ENCODE peak calls at places on chromosomes 12 and 14, in nine cellular contexts. One of them, this sample, is unnamed.

GRCh38 chr12:111359231-111359913 is 9.5 kb downstream of the PHETA1 start:
- DNase-seq in uterus: no peak
- DNase-seq in breast epithelium: no peak
- DNase-seq in HCT116: no peak
- DNase-seq in H9: no peak
- DNase-seq in neuronal stem cell: no peak
- DNase-seq in A549: no peak
- DNase-seq in left ventricle myocardium inferior: no peak
- DNase-seq in cardiac muscle cell: no peak
- DNase-seq in this sample: no peak

GRCh38 chr12:88227871-88228270 is 85.8 kb downstream of the TMTC3 start:
- DNase-seq in uterus: no peak
- DNase-seq in H9: no peak
- DNase-seq in cardiac muscle cell: no peak
- DNase-seq in left ventricle myocardium inferior: no peak
- DNase-seq in A549: no peak
- DNase-seq in breast epithelium: no peak
- DNase-seq in HCT116: no peak
- DNase-seq in neuronal stem cell: no peak
- DNase-seq in this sample: no peak

GRCh38 chr12:71007736-71008449 is 87.4 kb upstream of the PTPRR start:
- DNase-seq in A549: no peak
- DNase-seq in uterus: no peak
- DNase-seq in left ventricle myocardium inferior: no peak
- DNase-seq in breast epithelium: no peak
- DNase-seq in neuronal stem cell: no peak
- DNase-seq in cardiac muscle cell: no peak
- DNase-seq in HCT116: no peak
- DNase-seq in H9: no peak
- DNase-seq in this sample: no peak

GRCh38 chr12:62750941-62751843 is 183.8 kb downstream of the PPM1H start:
- DNase-seq in A549: no peak
- DNase-seq in cardiac muscle cell: no peak
- DNase-seq in breast epithelium: no peak
- DNase-seq in H9: no peak
- DNase-seq in uterus: no peak
- DNase-seq in HCT116: no peak
- DNase-seq in left ventricle myocardium inferior: no peak
- DNase-seq in neuronal stem cell: no peak
- DNase-seq in this sample: no peak

GRCh38 chr14:49849213-49849847 is 3.3 kb downstream of the NEMF start:
- DNase-seq in A549: no peak
- DNase-seq in HCT116: no peak
- DNase-seq in uterus: no peak
- DNase-seq in neuronal stem cell: no peak
- DNase-seq in cardiac muscle cell: no peak
- DNase-seq in breast epithelium: no peak
- DNase-seq in left ventricle myocardium inferior: no peak
- DNase-seq in H9: no peak
- DNase-seq in this sample: no peak

GRCh38 chr14:52703225-52703624 is 3.8 kb upstream of the PSMC6 start:
- DNase-seq in A549: no peak
- DNase-seq in neuronal stem cell: no peak
- DNase-seq in left ventricle myocardium inferior: no peak
- DNase-seq in HCT116: no peak
- DNase-seq in uterus: no peak
- DNase-seq in cardiac muscle cell: peak
- DNase-seq in breast epithelium: peak
- DNase-seq in H9: no peak
- DNase-seq in this sample: no peak

GRCh38 chr12:120584343-120585149 is 3.3 kb upstream of the POP5 start:
- DNase-seq in uterus: peak
- DNase-seq in breast epithelium: peak
- DNase-seq in A549: peak
- DNase-seq in left ventricle myocardium inferior: peak
- DNase-seq in H9: peak
- DNase-seq in cardiac muscle cell: peak
- DNase-seq in neuronal stem cell: peak
- DNase-seq in HCT116: peak
- DNase-seq in this sample: peak

GRCh38 chr12:65280306-65280705 is 1.8 kb downstream of the MSRB3 start:
- DNase-seq in H9: no peak
- DNase-seq in breast epithelium: no peak
- DNase-seq in cardiac muscle cell: peak
- DNase-seq in A549: no peak
- DNase-seq in left ventricle myocardium inferior: no peak
- DNase-seq in HCT116: no peak
- DNase-seq in uterus: no peak
- DNase-seq in neuronal stem cell: no peak
- DNase-seq in this sample: no peak

GRCh38 chr14:20873370-20874177 is 17.6 kb upstream of the RNASE3 start:
- DNase-seq in cardiac muscle cell: peak
- DNase-seq in uterus: peak
- DNase-seq in HCT116: peak
- DNase-seq in H9: peak
- DNase-seq in breast epithelium: peak
- DNase-seq in left ventricle myocardium inferior: peak
- DNase-seq in neuronal stem cell: peak
- DNase-seq in A549: peak
- DNase-seq in this sample: peak

GRCh38 chr12:99915251-99916082 is 69.3 kb downstream of the ANKS1B start:
- DNase-seq in left ventricle myocardium inferior: no peak
- DNase-seq in breast epithelium: no peak
- DNase-seq in cardiac muscle cell: peak
- DNase-seq in uterus: no peak
- DNase-seq in H9: no peak
- DNase-seq in neuronal stem cell: no peak
- DNase-seq in HCT116: no peak
- DNase-seq in A549: peak
- DNase-seq in this sample: no peak

GRCh38 chr12:69988601-69989194 is 163.7 kb downstream of the MYRFL start:
- DNase-seq in cardiac muscle cell: peak
- DNase-seq in A549: no peak
- DNase-seq in breast epithelium: no peak
- DNase-seq in HCT116: no peak
- DNase-seq in H9: no peak
- DNase-seq in left ventricle myocardium inferior: no peak
- DNase-seq in uterus: no peak
- DNase-seq in neuronal stem cell: no peak
- DNase-seq in this sample: no peak

GRCh38 chr12:13559318-13559978 is 362.9 kb downstream of the EMP1 start:
- DNase-seq in cardiac muscle cell: no peak
- DNase-seq in breast epithelium: no peak
- DNase-seq in HCT116: peak
- DNase-seq in uterus: no peak
- DNase-seq in left ventricle myocardium inferior: no peak
- DNase-seq in A549: no peak
- DNase-seq in neuronal stem cell: no peak
- DNase-seq in H9: no peak
- DNase-seq in this sample: no peak

GRCh38 chr12:32505546-32505945 is 106.2 kb downstream of the FGD4 start:
- DNase-seq in A549: no peak
- DNase-seq in neuronal stem cell: no peak
- DNase-seq in breast epithelium: no peak
- DNase-seq in uterus: no peak
- DNase-seq in cardiac muscle cell: no peak
- DNase-seq in HCT116: no peak
- DNase-seq in H9: no peak
- DNase-seq in left ventricle myocardium inferior: no peak
- DNase-seq in this sample: no peak

GRCh38 chr12:7929069-7929792 is 6.8 kb downstream of the SLC2A3 start:
- DNase-seq in H9: no peak
- DNase-seq in cardiac muscle cell: no peak
- DNase-seq in uterus: no peak
- DNase-seq in left ventricle myocardium inferior: no peak
- DNase-seq in A549: no peak
- DNase-seq in breast epithelium: no peak
- DNase-seq in neuronal stem cell: no peak
- DNase-seq in HCT116: no peak
- DNase-seq in this sample: no peak

GRCh38 chr12:127235771-127236170 is 1031.2 kb upstream of the TMEM132C start:
- DNase-seq in left ventricle myocardium inferior: no peak
- DNase-seq in HCT116: no peak
- DNase-seq in uterus: no peak
- DNase-seq in A549: no peak
- DNase-seq in neuronal stem cell: no peak
- DNase-seq in breast epithelium: no peak
- DNase-seq in H9: no peak
- DNase-seq in cardiac muscle cell: no peak
- DNase-seq in this sample: no peak

GRCh38 chr14:101098641-101099040 is 195.1 kb upstream of the RTL1 start:
- DNase-seq in A549: no peak
- DNase-seq in H9: no peak
- DNase-seq in left ventricle myocardium inferior: no peak
- DNase-seq in uterus: no peak
- DNase-seq in neuronal stem cell: no peak
- DNase-seq in HCT116: no peak
- DNase-seq in cardiac muscle cell: no peak
- DNase-seq in breast epithelium: peak
- DNase-seq in this sample: no peak
- H3K27ac ChIP-seq in A549: no peak
- H3K27ac ChIP-seq in H9: no peak
- H3K27ac ChIP-seq in left ventricle myocardium inferior: no peak
- H3K27ac ChIP-seq in uterus: no peak
- H3K27ac ChIP-seq in neuronal stem cell: no peak
- H3K27ac ChIP-seq in HCT116: no peak
- H3K27ac ChIP-seq in cardiac muscle cell: no peak
- H3K27ac ChIP-seq in breast epithelium: no peak
- H3K27ac ChIP-seq in this sample: no peak

GRCh38 chr12:96810057-96810456 is 97.0 kb upstream of the NEDD1 start:
- DNase-seq in left ventricle myocardium inferior: no peak
- DNase-seq in cardiac muscle cell: no peak
- DNase-seq in breast epithelium: no peak
- DNase-seq in A549: no peak
- DNase-seq in H9: peak
- DNase-seq in neuronal stem cell: no peak
- DNase-seq in HCT116: no peak
- DNase-seq in uterus: no peak
- DNase-seq in this sample: no peak
- H3K27ac ChIP-seq in left ventricle myocardium inferior: no peak
- H3K27ac ChIP-seq in cardiac muscle cell: no peak
- H3K27ac ChIP-seq in breast epithelium: no peak
- H3K27ac ChIP-seq in A549: no peak
- H3K27ac ChIP-seq in H9: no peak
- H3K27ac ChIP-seq in neuronal stem cell: peak
- H3K27ac ChIP-seq in HCT116: no peak
- H3K27ac ChIP-seq in uterus: no peak
- H3K27ac ChIP-seq in this sample: no peak

DNA sequence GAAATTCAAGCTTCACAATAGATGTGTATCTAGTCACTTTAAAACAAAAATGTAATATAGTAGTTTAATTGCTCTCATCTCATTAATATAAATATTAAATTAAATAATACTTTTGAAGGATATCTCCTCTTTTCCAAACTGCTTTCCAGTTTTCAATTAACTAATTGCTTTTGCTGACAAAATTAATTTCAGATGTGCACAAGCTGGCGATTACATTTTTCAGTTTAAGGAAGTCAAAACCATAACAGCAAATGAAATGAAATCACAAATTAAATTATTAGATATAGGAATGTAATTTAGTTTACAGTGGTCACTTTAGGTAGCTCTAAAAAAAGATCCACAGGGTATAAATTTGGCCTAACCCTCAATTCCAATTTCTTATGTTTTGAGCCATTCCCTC is 362.1 kb downstream of the SLC6A15 start:
- DNase-seq in neuronal stem cell: no peak
- DNase-seq in H9: no peak
- DNase-seq in left ventricle myocardium inferior: no peak
- DNase-seq in A549: no peak
- DNase-seq in cardiac muscle cell: no peak
- DNase-seq in breast epithelium: no peak
- DNase-seq in uterus: no peak
- DNase-seq in HCT116: no peak
- DNase-seq in this sample: no peak
- H3K27ac ChIP-seq in neuronal stem cell: no peak
- H3K27ac ChIP-seq in H9: no peak
- H3K27ac ChIP-seq in left ventricle myocardium inferior: no peak
- H3K27ac ChIP-seq in A549: no peak
- H3K27ac ChIP-seq in cardiac muscle cell: no peak
- H3K27ac ChIP-seq in breast epithelium: no peak
- H3K27ac ChIP-seq in uterus: no peak
- H3K27ac ChIP-seq in HCT116: no peak
- H3K27ac ChIP-seq in this sample: no peak

GRCh38 chr14:73221945-73222344 is 15.4 kb upstream of the PAPLN start:
- DNase-seq in cardiac muscle cell: no peak
- DNase-seq in A549: no peak
- DNase-seq in H9: no peak
- DNase-seq in uterus: no peak
- DNase-seq in breast epithelium: no peak
- DNase-seq in neuronal stem cell: no peak
- DNase-seq in HCT116: no peak
- DNase-seq in left ventricle myocardium inferior: no peak
- DNase-seq in this sample: no peak

GRCh38 chr14:73227812-73228781 is 9.2 kb upstream of the PAPLN start:
- DNase-seq in neuronal stem cell: no peak
- DNase-seq in uterus: peak
- DNase-seq in A549: peak
- DNase-seq in cardiac muscle cell: peak
- DNase-seq in left ventricle myocardium inferior: peak
- DNase-seq in breast epithelium: peak
- DNase-seq in HCT116: no peak
- DNase-seq in H9: peak
- DNase-seq in this sample: no peak

GRCh38 chr14:73223049-73223448 is 14.3 kb upstream of the PAPLN start:
- DNase-seq in cardiac muscle cell: peak
- DNase-seq in breast epithelium: no peak
- DNase-seq in left ventricle myocardium inferior: no peak
- DNase-seq in H9: no peak
- DNase-seq in A549: no peak
- DNase-seq in uterus: no peak
- DNase-seq in neuronal stem cell: no peak
- DNase-seq in HCT116: no peak
- DNase-seq in this sample: no peak
- H3K27ac ChIP-seq in cardiac muscle cell: no peak
- H3K27ac ChIP-seq in breast epithelium: peak
- H3K27ac ChIP-seq in left ventricle myocardium inferior: no peak
- H3K27ac ChIP-seq in H9: no peak
- H3K27ac ChIP-seq in A549: no peak
- H3K27ac ChIP-seq in uterus: no peak
- H3K27ac ChIP-seq in neuronal stem cell: no peak
- H3K27ac ChIP-seq in HCT116: no peak
- H3K27ac ChIP-seq in this sample: no peak